ENCODE peak calls at places on chromosomes 7 and 10, in ten cellular contexts. O, G, F, T, Z, Y, Q, U, N and E are unnamed samples.

GRCh38 chr7:150901160-150902035 is 49.1 kb downstream of the AOC1 start:
- DNase-seq in O (no peak), G (no peak), F (no peak), T (no peak), Z (no peak), Y (no peak), Q (no peak), U (no peak), N (no peak), E (no peak)

GRCh38 chr10:78529262-78529661 is 495.6 kb downstream of the RPS24 start:
- DNase-seq in O (no peak), G (no peak), F (no peak), T (no peak), Z (no peak), Y (no peak), Q (no peak), U (no peak), N (no peak), E (no peak)

GRCh38 chr10:92480422-92480821 is 93.5 kb downstream of the IDE start:
- DNase-seq in O (no peak), G (no peak), F (no peak), T (no peak), Z (no peak), Y (no peak), Q (no peak), U (no peak), N (no peak), E (no peak)

GRCh38 chr10:57338823-57339558 is 928.7 kb downstream of the IPMK start:
- DNase-seq in O (peak), G (peak), F (peak), T (no peak), Z (no peak), Y (no peak), Q (peak), U (peak), N (no peak), E (peak)

GRCh38 chr10:22437620-22438588 is 92.6 kb downstream of the SPAG6 start:
- DNase-seq in O (peak), G (no peak), F (peak), T (no peak), Z (no peak), Y (no peak), Q (no peak), U (no peak), N (no peak), E (no peak)

GRCh38 chr7:16697507-16698199 is 51.7 kb downstream of the BZW2 start:
- DNase-seq in O (peak), G (no peak), F (peak), T (no peak), Z (no peak), Y (no peak), Q (no peak), U (no peak), N (no peak), E (peak)

GRCh38 chr7:151133266-151133985 is 34.1 kb downstream of the GBX1 start:
- DNase-seq in O (peak), G (no peak), F (no peak), T (no peak), Z (no peak), Y (no peak), Q (no peak), U (no peak), N (no peak), E (no peak)

GRCh38 chr7:87702326-87702725 is 74.1 kb downstream of the RUNDC3B start:
- DNase-seq in O (no peak), G (no peak), F (peak), T (no peak), Z (no peak), Y (no peak), Q (peak), U (no peak), N (peak), E (peak)

GRCh38 chr7:108000875-108001758 is 1.8 kb downstream of the LAMB1 start:
- DNase-seq in O (peak), G (no peak), F (peak), T (no peak), Z (no peak), Y (no peak), Q (peak), U (no peak), N (no peak), E (no peak)

GRCh38 chr7:80002865-80003264 is 131.8 kb upstream of the GNAI1 start:
- DNase-seq in O (no peak), G (no peak), F (peak), T (no peak), Z (no peak), Y (no peak), Q (no peak), U (no peak), N (no peak), E (no peak)

GRCh38 chr10:78263521-78263988 is 229.9 kb downstream of the RPS24 start:
- DNase-seq in O (peak), G (no peak), F (peak), T (no peak), Z (no peak), Y (no peak), Q (peak), U (no peak), N (no peak), E (peak)

GRCh38 chr10:69742356-69742695 is 59.4 kb upstream of the COL13A1 start:
- DNase-seq in O (no peak), G (no peak), F (peak), T (no peak), Z (no peak), Y (no peak), Q (no peak), U (no peak), N (no peak), E (no peak)

GRCh38 chr7:41822259-41822658 is 119.4 kb upstream of the INHBA start:
- DNase-seq in O (no peak), G (no peak), F (no peak), T (no peak), Z (no peak), Y (no peak), Q (no peak), U (no peak), N (no peak), E (no peak)

GRCh38 chr10:125021686-125022374 is 79.9 kb downstream of the ZRANB1 start:
- DNase-seq in O (no peak), G (no peak), F (no peak), T (no peak), Z (no peak), Y (no peak), Q (no peak), U (no peak), N (no peak), E (no peak)